ENCODE peak calls at places on chromosomes 13 and 19, in nine cellular contexts. E, F, K, O, G, L, T, D and H are unnamed samples.

GRCh38 chr19:44641866-44642265 is 1.8 kb upstream of the PVR start:
- DNase-seq in E (no peak), F (no peak), K (no peak), O (no peak), G (no peak), L (no peak), T (no peak), D (no peak), H (no peak)

GRCh38 chr19:16638666-16639065 is 10.7 kb upstream of the MED26 start:
- DNase-seq in E (no peak), F (no peak), K (no peak), O (no peak), G (no peak), L (no peak), T (no peak), D (no peak), H (no peak)

GRCh38 chr19:45676851-45677263 is 8.8 kb downstream of the GIPR start:
- DNase-seq in E (no peak), F (no peak), K (peak; percentile 26), O (peak; percentile 52), G (no peak), L (no peak), T (no peak), D (no peak), H (peak; percentile 19)

GRCh38 chr13:27644302-27644701 is 22.6 kb downstream of the POLR1D start:
- DNase-seq in E (no peak), F (no peak), K (no peak), O (no peak), G (no peak), L (no peak), T (no peak), D (peak; percentile 79), H (no peak)

GRCh38 chr19:44684892-44685847 is 13.8 kb upstream of the CEACAM16 start:
- DNase-seq in E (no peak), F (peak; percentile 28), K (no peak), O (peak; percentile 64), G (peak; percentile 33), L (no peak), T (peak; percentile 97), D (peak; percentile 54), H (no peak)

GRCh38 chr13:89923052-89923451 is 1424.4 kb upstream of the MIR17HG start:
- DNase-seq in E (no peak), F (no peak), K (no peak), O (no peak), G (no peak), L (no peak), T (no peak), D (no peak), H (no peak)

GRCh38 chr19:1336079-1336684 is 47.5 kb upstream of the NDUFS7 start:
- DNase-seq in E (no peak), F (no peak), K (no peak), O (no peak), G (no peak), L (no peak), T (no peak), D (no peak), H (no peak)

GRCh38 chr13:57557979-57558529 is 73.5 kb upstream of the PCDH17 start:
- DNase-seq in E (no peak), F (peak; percentile 67), K (no peak), O (no peak), G (no peak), L (no peak), T (peak; percentile 54), D (no peak), H (no peak)

GRCh38 chr19:19006213-19006612 is 27.1 kb downstream of the SUGP2 start:
- DNase-seq in E (no peak), F (no peak), K (no peak), O (no peak), G (no peak), L (no peak), T (no peak), D (no peak), H (no peak)

GRCh38 chr19:39595950-39596349 is 6.4 kb upstream of the LGALS13 start:
- DNase-seq in E (no peak), F (no peak), K (no peak), O (no peak), G (no peak), L (no peak), T (no peak), D (no peak), H (no peak)

GRCh38 chr13:44272692-44273091 is 100.9 kb upstream of the SERP2 start:
- DNase-seq in E (no peak), F (no peak), K (no peak), O (no peak), G (no peak), L (no peak), T (no peak), D (no peak), H (no peak)

GRCh38 chr13:75091185-75091584 is 390.8 kb downstream of the TBC1D4 start:
- DNase-seq in E (no peak), F (no peak), K (no peak), O (no peak), G (no peak), L (no peak), T (no peak), D (no peak), H (no peak)

GRCh38 chr19:52961981-52962380 is 700 bp downstream of the ZNF816 start:
- DNase-seq in E (no peak), F (peak; percentile 12), K (no peak), O (no peak), G (no peak), L (no peak), T (no peak), D (no peak), H (no peak)

GRCh38 chr13:97367427-97367826 is 66.5 kb upstream of the RAP2A start:
- DNase-seq in E (no peak), F (peak; percentile 59), K (no peak), O (no peak), G (no peak), L (no peak), T (no peak), D (peak; percentile 24), H (no peak)

GRCh38 chr13:113073942-113074341 is 31.6 kb upstream of the F7 start:
- DNase-seq in E (no peak), F (no peak), K (no peak), O (no peak), G (no peak), L (peak; percentile 18), T (no peak), D (no peak), H (no peak)

GRCh38 chr19:28864577-28865042 is 348.3 kb downstream of the UQCRFS1 start:
- DNase-seq in E (no peak), F (no peak), K (no peak), O (no peak), G (no peak), L (peak; percentile 74), T (no peak), D (no peak), H (no peak)

GRCh38 chr19:42311612-42312160 is 1.4 kb upstream of the TMEM145 start:
- DNase-seq in E (no peak), F (peak; percentile 45), K (no peak), O (no peak), G (no peak), L (no peak), T (no peak), D (no peak), H (no peak)
- TF ChIP-seq CTCF in E (no peak), F (peak; percentile 27), K (no peak), O (no peak), G (no peak), L (no peak), T (no peak), D (no peak), H (no peak)

DNA sequence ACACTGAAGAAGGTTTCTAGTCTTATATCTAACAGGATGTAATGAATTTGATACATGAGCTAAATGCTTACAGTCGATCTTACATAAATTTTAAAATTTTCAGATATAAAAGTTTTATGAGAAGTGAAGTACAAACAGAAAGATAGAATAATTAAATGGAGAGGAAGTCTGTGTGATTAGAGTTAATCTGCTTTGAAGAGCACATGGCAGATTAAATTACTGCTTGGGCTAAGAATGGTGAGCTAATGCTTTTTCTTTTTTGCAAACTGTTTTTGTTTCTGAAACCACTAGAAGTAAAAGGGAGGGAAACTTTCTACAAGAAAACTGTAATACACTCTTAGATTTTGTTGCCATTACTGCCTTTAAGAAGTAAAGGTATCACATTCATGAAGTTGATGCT is 96.3 kb upstream of the SPRY2 start:
- DNase-seq in E (no peak), F (no peak), K (no peak), O (no peak), G (no peak), L (no peak), T (no peak), D (no peak), H (no peak)
- TF ChIP-seq CTCF in E (no peak), F (no peak), K (no peak), O (no peak), G (no peak), L (no peak), T (no peak), D (no peak), H (no peak)

DNA sequence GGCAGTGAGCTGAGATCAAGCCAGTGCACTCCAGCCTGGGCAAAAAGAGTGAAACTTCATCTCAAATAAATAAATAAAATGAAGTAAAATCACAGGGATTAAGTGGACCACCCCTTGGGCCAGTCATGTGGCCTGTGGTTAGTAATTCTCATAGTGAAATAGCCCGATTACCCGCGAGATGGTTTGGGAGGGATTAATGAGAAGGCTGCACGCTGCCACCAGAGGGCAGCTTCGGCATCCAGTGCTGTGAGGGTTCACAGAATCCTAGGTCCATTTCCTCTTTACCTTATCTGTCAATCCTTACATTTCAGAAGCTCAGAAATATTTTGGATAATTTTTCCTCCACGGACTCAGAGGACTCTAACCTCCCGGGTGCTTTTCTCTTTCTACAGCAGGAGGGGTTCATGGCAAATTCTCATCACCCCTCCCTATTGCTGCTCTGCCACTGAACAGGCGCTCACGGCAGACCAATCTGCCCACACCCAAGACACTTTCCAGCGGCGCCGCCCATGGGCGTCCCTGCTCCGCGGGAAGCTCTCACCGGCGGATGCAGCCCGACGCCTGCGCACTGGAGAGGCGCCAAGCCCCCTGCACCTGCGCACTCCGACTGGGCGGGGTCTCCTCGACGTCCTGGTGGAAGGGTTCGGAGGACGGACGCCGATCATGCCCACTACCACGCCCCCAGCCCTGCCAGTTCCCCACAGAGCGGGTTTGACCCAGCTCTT is 11.0 kb downstream of the ZNF835 start:
- DNase-seq in E (no peak), F (no peak), K (no peak), O (no peak), G (no peak), L (peak; percentile 80), T (no peak), D (no peak), H (no peak)
- TF ChIP-seq CTCF in E (no peak), F (no peak), K (no peak), O (no peak), G (no peak), L (peak; percentile 36), T (no peak), D (no peak), H (no peak)

DNA sequence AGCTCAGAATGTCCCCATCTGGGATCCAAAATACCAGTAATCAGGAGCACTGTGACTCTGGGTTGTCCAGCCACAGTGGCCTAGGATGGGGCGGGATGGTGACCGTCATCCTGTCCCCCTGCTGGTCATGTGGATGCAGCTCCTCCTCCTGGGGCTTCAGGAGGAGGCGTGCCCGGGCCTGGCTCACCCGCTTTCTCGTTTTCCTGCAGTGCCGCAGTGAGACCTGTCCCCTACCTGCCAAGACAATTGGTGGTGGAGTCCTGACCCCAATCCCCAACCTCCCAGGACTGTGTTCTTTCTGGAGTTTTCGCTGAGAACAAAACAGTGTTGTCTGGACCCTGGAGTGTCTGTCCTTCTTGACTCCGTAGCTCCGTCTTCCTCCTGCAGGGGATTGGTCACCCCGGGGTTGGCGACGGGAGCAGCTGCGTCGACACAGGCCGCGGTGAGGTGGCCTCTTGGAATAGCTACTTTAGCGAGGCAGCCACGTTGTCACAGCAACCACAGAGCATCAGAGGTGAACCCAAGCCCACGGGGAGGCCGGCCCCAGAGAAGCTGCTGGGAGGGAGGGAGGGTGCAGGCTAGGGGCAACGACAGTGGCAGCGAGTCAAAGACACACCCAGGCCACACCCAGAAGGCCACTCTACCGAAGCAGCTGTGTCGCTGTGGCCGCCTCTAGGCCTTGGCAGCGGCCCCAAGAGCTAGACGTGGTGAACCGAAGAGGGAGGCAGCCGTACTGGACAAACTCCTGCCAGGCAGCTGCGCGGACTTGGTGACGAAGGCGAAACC is 10.1 kb upstream of the EMC10 start:
- DNase-seq in E (no peak), F (peak; percentile 82), K (no peak), O (peak; percentile 58), G (no peak), L (no peak), T (no peak), D (no peak), H (no peak)
- TF ChIP-seq CTCF in E (no peak), F (peak; percentile 70), K (no peak), O (peak; percentile 31), G (no peak), L (no peak), T (peak; percentile 27), D (peak; percentile 29), H (no peak)